ENCODE peak calls at places on chromosomes 6 and 20, in five cellular contexts. U is gastrocnemius medialis, Q is stomach, L is neural progenitor cell, B is foreskin fibroblast. N is an unnamed sample.

GRCh38 chr6:156175971-156176421 is 601.2 kb upstream of the ARID1B start:
- DNase-seq in Q (peak; percentile 27), U (peak; percentile 2), B (no peak), L (peak; percentile 88), N (no peak)

GRCh38 chr6:166465671-166466087 is 82.9 kb upstream of the MPC1 start:
- DNase-seq in Q (no peak), L (no peak), B (no peak), U (no peak), N (peak; percentile 64)

GRCh38 chr6:1739680-1740079 is 130.0 kb downstream of the FOXC1 start:
- DNase-seq in L (no peak), B (no peak), U (no peak), Q (no peak), N (no peak)

GRCh38 chr6:169881976-169882375 is 130.6 kb downstream of the ERMARD start:
- DNase-seq in U (no peak), L (no peak), Q (no peak), B (no peak), N (no peak)

GRCh38 chr6:87151786-87152527 is 3.4 kb upstream of the ZNF292 start:
- DNase-seq in U (peak; percentile 47), Q (peak; percentile 69), L (peak; percentile 76), B (peak; percentile 46), N (peak; percentile 53)

GRCh38 chr20:39943336-39943735 is 745.7 kb downstream of the MAFB start:
- DNase-seq in U (no peak), L (no peak), B (no peak), Q (no peak), N (no peak)

GRCh38 chr6:36721369-36722140 is 23.9 kb downstream of the RAB44 start:
- DNase-seq in B (no peak), Q (no peak), U (no peak), L (no peak), N (no peak)

GRCh38 chr6:88970301-88970700 is 6.9 kb upstream of the RNGTT start:
- DNase-seq in B (no peak), Q (no peak), L (no peak), U (no peak), N (no peak)

GRCh38 chr20:36070451-36070850 is 84.1 kb upstream of the EPB41L1 start:
- DNase-seq in L (peak; percentile 72), B (no peak), U (no peak), Q (no peak), N (no peak)

GRCh38 chr20:25057234-25058050 is 497 bp downstream of the ACSS1 start:
- DNase-seq in U (peak; percentile 67), B (peak; percentile 56), Q (peak; percentile 86), L (peak; percentile 71), N (peak; percentile 51)

GRCh38 chr6:113632220-113632864 is 224.8 kb upstream of the MARCKS start:
- DNase-seq in B (peak; percentile 81), U (peak; percentile 88), L (no peak), Q (peak; percentile 45), N (peak; percentile 94)

GRCh38 chr20:41392871-41393704 is 26.5 kb upstream of the EMILIN3 start:
- DNase-seq in B (no peak), Q (peak; percentile 32), U (no peak), L (no peak), N (no peak)

GRCh38 chr6:168309997-168310396 is 9.6 kb downstream of the DACT2 start:
- DNase-seq in U (no peak), B (no peak), Q (no peak), L (no peak), N (no peak)

GRCh38 chr6:27604986-27605385 is 132.1 kb upstream of the ZNF184 start:
- DNase-seq in Q (no peak), L (peak; percentile 74), B (no peak), U (no peak), N (no peak)

GRCh38 chr6:27605401-27606342 is 132.8 kb upstream of the ZNF184 start:
- DNase-seq in U (no peak), B (peak; percentile 67), Q (no peak), L (peak; percentile 90), N (peak; percentile 58)

GRCh38 chr6:27611451-27611850 is 138.5 kb upstream of the ZNF184 start:
- DNase-seq in U (no peak), Q (no peak), B (no peak), L (no peak), N (no peak)

DNA sequence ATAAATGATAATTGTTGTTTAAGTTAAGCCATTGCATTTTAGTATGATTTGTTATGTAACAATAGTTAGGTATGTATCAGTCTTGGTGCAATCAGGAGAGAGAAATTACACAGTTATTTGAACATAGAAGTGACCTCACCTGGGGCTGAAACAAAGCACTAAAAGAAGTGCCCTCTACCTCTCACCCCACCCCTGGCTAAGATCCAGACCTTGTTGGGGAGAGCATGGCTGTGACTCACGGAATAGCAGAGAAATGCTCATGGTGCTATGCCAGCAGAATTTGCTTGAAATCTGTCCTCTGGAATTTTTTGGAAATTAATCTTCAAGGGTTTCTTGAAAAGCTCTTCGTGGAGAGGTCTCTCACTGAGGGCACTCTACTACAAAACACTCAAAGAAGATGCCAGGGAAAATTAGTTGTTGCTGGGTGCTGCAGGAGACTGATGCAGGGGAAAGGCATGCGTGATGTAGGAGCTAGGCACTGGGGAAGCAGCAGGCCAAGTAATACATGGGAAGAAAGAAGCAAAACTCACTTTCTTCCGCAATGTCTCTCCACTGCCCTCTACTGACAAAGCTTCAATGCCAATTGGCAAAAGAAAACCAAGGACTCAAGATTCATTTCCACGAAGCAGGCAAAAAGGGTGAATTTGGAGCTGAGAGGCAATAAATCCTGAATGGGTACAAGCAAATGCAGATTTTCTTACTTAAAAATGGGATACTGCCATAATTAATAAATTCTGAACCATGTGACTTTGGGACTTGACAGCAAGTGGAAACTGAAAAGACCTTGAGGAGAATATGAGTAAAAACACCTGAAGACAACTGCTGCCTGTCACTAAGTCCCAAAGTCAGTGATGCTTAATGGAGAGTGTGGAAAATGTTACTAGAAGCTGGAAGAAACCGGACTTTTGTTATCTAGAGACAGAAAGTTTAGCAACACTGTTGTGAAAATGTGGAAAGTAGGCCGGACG is 136.3 kb upstream of the ZNF184 start:
- DNase-seq in Q (no peak), L (peak; percentile 78), U (no peak), B (peak; percentile 66), N (peak; percentile 58)
- H3K4me3 ChIP-seq in Q (no peak overlapping the region), L (no peak overlapping the region), U (no peak overlapping the region), B (no peak overlapping the region), N (no peak overlapping the region)

DNA sequence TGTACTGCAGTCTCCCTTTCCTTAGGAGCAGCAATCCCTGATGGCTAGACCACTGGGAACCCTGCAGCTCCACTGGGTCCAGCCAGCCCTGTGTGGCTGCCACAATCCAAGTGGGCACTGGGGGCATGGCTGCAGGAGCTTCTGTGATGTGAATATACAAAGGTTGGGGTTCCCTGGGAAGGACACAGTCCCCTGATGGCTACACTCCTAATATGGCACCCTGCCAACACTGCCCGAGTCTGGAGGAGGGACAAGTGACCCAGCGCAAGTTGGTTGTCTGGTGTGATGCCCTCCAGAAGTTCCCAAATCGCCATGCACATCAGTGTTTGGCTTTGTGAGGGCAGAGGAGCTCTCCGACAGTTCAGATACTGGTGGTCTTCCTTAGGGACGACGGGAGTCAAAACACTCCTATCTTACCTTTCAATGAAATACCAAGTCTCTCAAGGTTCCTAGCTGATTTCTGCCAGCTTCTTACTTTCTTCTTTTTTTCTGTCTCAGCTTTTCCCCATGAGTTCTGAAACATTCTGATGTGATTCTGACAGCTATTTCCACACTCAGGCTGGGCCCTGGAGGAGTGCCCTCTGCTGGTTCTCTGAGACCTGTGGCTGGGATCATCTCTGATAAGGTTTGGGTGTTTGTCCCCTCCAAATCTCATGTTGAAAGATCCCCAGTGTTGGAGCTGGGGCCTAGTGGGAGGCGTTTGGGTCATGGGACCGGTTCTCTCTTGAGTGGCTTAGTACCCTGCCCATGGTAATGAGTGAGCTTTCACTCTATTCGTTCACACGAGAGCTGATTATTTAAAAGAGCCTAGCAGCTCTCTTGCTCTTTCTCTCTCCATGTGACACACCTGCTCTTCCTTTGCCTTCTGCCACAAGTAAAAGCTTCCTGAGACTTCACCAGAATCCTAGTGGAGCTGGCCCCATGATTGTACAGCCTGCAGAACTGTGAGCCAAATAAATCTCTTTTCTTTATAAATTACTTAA is 15.5 kb upstream of the ZFP57 start:
- DNase-seq in B (peak; percentile 5), Q (no peak), U (no peak), L (peak; percentile 49), N (no peak)
- TF ChIP-seq CTCF in B (peak; percentile 57), Q (no peak), U (no peak), L (peak; percentile 64), N (peak; percentile 52)

GRCh38 chr6:45424628-45424955 is 46.9 kb upstream of the SUPT3H start:
- DNase-seq in L (no peak), B (no peak), U (no peak), Q (no peak), N (no peak)
- H3K4me3 ChIP-seq in L (no peak overlapping the region), B (peak overlapping the region; percentile 96), U (no peak overlapping the region), Q (peak overlapping the region; percentile 56), N (peak overlapping the region; percentile 90)

DNA sequence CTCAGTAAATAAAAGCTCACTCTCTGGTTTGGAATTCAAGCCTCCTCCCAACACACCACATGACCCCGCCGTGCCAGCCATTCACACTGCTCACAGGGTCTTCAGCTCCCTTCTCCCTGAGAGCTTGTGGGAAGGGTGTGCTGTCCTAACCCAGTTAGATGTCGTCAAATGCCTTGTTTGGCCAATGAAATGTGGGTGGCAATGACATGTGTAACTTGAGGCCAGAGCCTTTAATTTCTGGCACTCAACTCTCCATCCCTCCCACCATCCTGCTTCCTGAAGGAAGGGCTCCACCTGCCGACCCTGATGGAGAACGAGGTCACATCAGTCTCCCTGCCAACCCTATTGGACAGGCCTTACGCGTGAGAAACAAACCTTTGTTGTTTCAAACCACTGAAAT is 224.5 kb upstream of the AGPAT4 start:
- DNase-seq in L (peak; percentile 84), Q (no peak), B (peak; percentile 13), U (peak; percentile 27), N (peak; percentile 59)
- TF ChIP-seq CTCF in L (peak; percentile 73), Q (no peak), B (peak; percentile 54), U (peak; percentile 47), N (peak; percentile 55)

DNA sequence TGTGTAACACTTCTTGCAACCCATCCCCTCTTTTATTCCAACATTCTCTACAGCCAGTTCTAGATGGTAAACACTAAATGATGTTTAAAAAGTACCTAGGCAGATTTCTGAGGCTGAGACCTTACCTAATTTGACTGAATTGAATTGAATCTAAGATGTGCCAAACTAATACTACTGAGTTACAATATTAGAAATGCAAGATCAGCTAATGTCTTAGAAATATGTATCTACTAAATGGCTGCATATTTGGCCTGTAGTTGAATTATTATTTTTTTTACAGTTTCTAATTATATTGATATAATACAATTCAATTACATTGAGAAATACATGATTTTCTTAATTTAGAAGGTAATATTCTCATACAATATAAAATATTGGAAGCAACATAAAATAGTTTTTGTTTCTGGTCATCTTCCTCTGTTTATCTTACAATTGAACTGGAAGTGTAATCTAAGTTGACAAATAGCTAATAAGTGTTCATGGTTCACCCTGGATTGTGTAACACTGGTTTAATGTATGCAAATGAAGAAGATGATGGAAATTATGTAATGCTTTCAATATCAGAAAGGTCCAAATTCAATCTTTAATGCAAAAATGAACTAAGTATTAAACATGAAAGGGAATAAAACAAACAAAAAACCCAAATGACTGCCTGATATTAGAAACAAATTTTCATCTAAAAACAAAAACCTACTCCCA is 2.9 kb downstream of the MAP3K7 start:
- DNase-seq in B (no peak), U (no peak), Q (no peak), L (no peak), N (no peak)
- H3K4me3 ChIP-seq in B (no peak overlapping the region), U (no peak overlapping the region), Q (no peak overlapping the region), L (no peak overlapping the region), N (no peak overlapping the region)

GRCh38 chr6:121356575-121356974 is 22.3 kb upstream of the TBC1D32 start:
- DNase-seq in Q (no peak), L (no peak), B (no peak), U (no peak), N (no peak)
- TF ChIP-seq CTCF in Q (no peak), L (peak; percentile 27), B (no peak), U (no peak), N (no peak)

N was measured in AG10803.